ENCODE peak calls at places on chromosome 3, in six cellular contexts. One of them, this sample, is unnamed.

GRCh38 chr3:50610181-50610971 is 1.2 kb downstream of the CISH start:
- DNase-seq in EL: no peak
- DNase-seq in tibial nerve: no peak
- DNase-seq in stimulated activated CD8-positive, alpha-beta memory T cell treated with anti-CD3 and anti-CD28 coated beads, Interleukin-7, amount 100 ng/mL, for 24 hours: no peak
- DNase-seq in HepG2: no peak
- DNase-seq in choroid plexus epithelial cell: no peak
- DNase-seq in this sample: no peak

GRCh38 chr3:27568393-27568792 is 84.2 kb upstream of the SLC4A7 start:
- DNase-seq in choroid plexus epithelial cell: peak
- DNase-seq in EL: peak
- DNase-seq in tibial nerve: peak
- DNase-seq in stimulated activated CD8-positive, alpha-beta memory T cell treated with anti-CD3 and anti-CD28 coated beads, Interleukin-7, amount 100 ng/mL, for 24 hours: no peak
- DNase-seq in HepG2: no peak
- DNase-seq in this sample: peak

GRCh38 chr3:52915245-52915772 is 18.0 kb upstream of the STIMATE start:
- DNase-seq in tibial nerve: no peak
- DNase-seq in HepG2: no peak
- DNase-seq in EL: no peak
- DNase-seq in choroid plexus epithelial cell: no peak
- DNase-seq in stimulated activated CD8-positive, alpha-beta memory T cell treated with anti-CD3 and anti-CD28 coated beads, Interleukin-7, amount 100 ng/mL, for 24 hours: no peak
- DNase-seq in this sample: no peak

GRCh38 chr3:129608936-129609590 is 2.6 kb upstream of the PLXND1 start:
- DNase-seq in EL: no peak
- DNase-seq in tibial nerve: no peak
- DNase-seq in choroid plexus epithelial cell: no peak
- DNase-seq in HepG2: no peak
- DNase-seq in stimulated activated CD8-positive, alpha-beta memory T cell treated with anti-CD3 and anti-CD28 coated beads, Interleukin-7, amount 100 ng/mL, for 24 hours: no peak
- DNase-seq in this sample: no peak

GRCh38 chr3:159749406-159749805 is 239.2 kb upstream of the IL12A start:
- DNase-seq in HepG2: peak
- DNase-seq in choroid plexus epithelial cell: no peak
- DNase-seq in EL: no peak
- DNase-seq in stimulated activated CD8-positive, alpha-beta memory T cell treated with anti-CD3 and anti-CD28 coated beads, Interleukin-7, amount 100 ng/mL, for 24 hours: no peak
- DNase-seq in tibial nerve: no peak
- DNase-seq in this sample: no peak

GRCh38 chr3:28924744-28925360 is 356.0 kb upstream of the RBMS3 start:
- DNase-seq in choroid plexus epithelial cell: no peak
- DNase-seq in tibial nerve: no peak
- DNase-seq in stimulated activated CD8-positive, alpha-beta memory T cell treated with anti-CD3 and anti-CD28 coated beads, Interleukin-7, amount 100 ng/mL, for 24 hours: no peak
- DNase-seq in EL: peak
- DNase-seq in HepG2: no peak
- DNase-seq in this sample: peak

GRCh38 chr3:5630396-5630795 is 442.9 kb downstream of the EDEM1 start:
- DNase-seq in HepG2: no peak
- DNase-seq in tibial nerve: no peak
- DNase-seq in stimulated activated CD8-positive, alpha-beta memory T cell treated with anti-CD3 and anti-CD28 coated beads, Interleukin-7, amount 100 ng/mL, for 24 hours: no peak
- DNase-seq in EL: no peak
- DNase-seq in choroid plexus epithelial cell: no peak
- DNase-seq in this sample: no peak

GRCh38 chr3:143135150-143135549 is 15.6 kb downstream of the CHST2 start:
- DNase-seq in choroid plexus epithelial cell: peak
- DNase-seq in HepG2: no peak
- DNase-seq in stimulated activated CD8-positive, alpha-beta memory T cell treated with anti-CD3 and anti-CD28 coated beads, Interleukin-7, amount 100 ng/mL, for 24 hours: no peak
- DNase-seq in EL: peak
- DNase-seq in tibial nerve: no peak
- DNase-seq in this sample: peak

GRCh38 chr3:127953636-127954035 is 38.6 kb downstream of the KBTBD12 start:
- DNase-seq in HepG2: no peak
- DNase-seq in EL: peak
- DNase-seq in stimulated activated CD8-positive, alpha-beta memory T cell treated with anti-CD3 and anti-CD28 coated beads, Interleukin-7, amount 100 ng/mL, for 24 hours: no peak
- DNase-seq in tibial nerve: no peak
- DNase-seq in choroid plexus epithelial cell: no peak
- DNase-seq in this sample: peak